ENCODE peak calls at places on chromosomes 6 and 20, in seven cellular contexts. W, I, B, S, J, C and D are unnamed samples. For H3K36me3, the result is how much of the 10 kb centered on the place peaks cover.

GRCh38 chr6:69487688-69488087 is 309.1 kb downstream of the LMBRD1 start:
- DNase-seq in S (no peak), W (no peak), C (no peak), J (no peak), I (no peak), B (peak), D (no peak)

GRCh38 chr6:83430606-83431544 is at the start of gene ME1:
- DNase-seq in B (peak), I (peak), W (peak), J (peak), S (peak), C (peak), D (peak)

GRCh38 chr6:170023620-170024521 is 267.0 kb downstream of the DLL1 start:
- DNase-seq in S (no peak), B (no peak), C (no peak), W (no peak), I (no peak), J (peak), D (no peak)

GRCh38 chr20:43456809-43457639 is 672 bp upstream of the SRSF6 start:
- DNase-seq in W (peak), C (peak), S (peak), I (peak), B (peak), J (peak), D (peak)

GRCh38 chr6:163335671-163336545 is 78.6 kb upstream of the QKI start:
- DNase-seq in C (no peak), B (no peak), W (no peak), S (peak), J (peak), I (no peak), D (no peak)

GRCh38 chr20:19540401-19540800 is 217.7 kb upstream of the RIN2 start:
- DNase-seq in B (no peak), C (no peak), I (no peak), S (peak), W (no peak), J (no peak), D (no peak)

GRCh38 chr6:130093546-130093945 is 75.2 kb downstream of the L3MBTL3 start:
- DNase-seq in C (no peak), B (no peak), S (no peak), I (no peak), W (no peak), J (no peak), D (no peak)

GRCh38 chr6:134245041-134245440 is 72.9 kb downstream of the SGK1 start:
- DNase-seq in J (no peak), W (peak), B (no peak), C (no peak), I (no peak), S (peak), D (no peak)

GRCh38 chr6:6221829-6222535 is 98.5 kb downstream of the F13A1 start:
- DNase-seq in J (no peak), W (peak), B (no peak), I (peak), C (no peak), S (no peak), D (peak)

GRCh38 chr6:25962368-25963127 is at the start of gene TRIM38:
- DNase-seq in W (peak), I (peak), C (peak), S (peak), B (peak), J (peak), D (no peak)

GRCh38 chr20:64080013-64080812 is at the start of gene OPRL1:
- DNase-seq in B (no peak), W (no peak), C (no peak), S (peak), J (no peak), I (no peak), D (no peak)

GRCh38 chr6:404685-405423 is 13.3 kb downstream of the IRF4 start:
- DNase-seq in C (no peak), W (no peak), S (no peak), J (no peak), I (no peak), B (no peak), D (no peak)

GRCh38 chr6:84052204-84052882 is 18.8 kb downstream of the MRAP2 start:
- DNase-seq in S (peak), W (peak), J (peak), B (no peak), I (peak), C (no peak), D (peak)

GRCh38 chr20:57398231-57398821 is 7.1 kb downstream of the RBM38 start:
- DNase-seq in C (peak), S (no peak), B (peak), I (no peak), W (no peak), J (peak), D (no peak)

GRCh38 chr20:53576195-53576580 is 17.5 kb downstream of the ZNF217 start:
- DNase-seq in C (no peak), J (no peak), W (no peak), B (no peak), S (no peak), I (no peak), D (no peak)

GRCh38 chr20:53575481-53576194 is 18.0 kb downstream of the ZNF217 start:
- DNase-seq in I (no peak), B (no peak), J (no peak), C (no peak), S (no peak), W (no peak), D (no peak)

GRCh38 chr20:53578492-53579222 is 15.0 kb downstream of the ZNF217 start:
- DNase-seq in S (peak), B (peak), J (no peak), C (peak), W (peak), I (peak), D (peak)

GRCh38 chr20:53574819-53575218 is 18.8 kb downstream of the ZNF217 start:
- DNase-seq in C (no peak), W (no peak), B (no peak), J (no peak), S (peak), I (no peak), D (no peak)

DNA sequence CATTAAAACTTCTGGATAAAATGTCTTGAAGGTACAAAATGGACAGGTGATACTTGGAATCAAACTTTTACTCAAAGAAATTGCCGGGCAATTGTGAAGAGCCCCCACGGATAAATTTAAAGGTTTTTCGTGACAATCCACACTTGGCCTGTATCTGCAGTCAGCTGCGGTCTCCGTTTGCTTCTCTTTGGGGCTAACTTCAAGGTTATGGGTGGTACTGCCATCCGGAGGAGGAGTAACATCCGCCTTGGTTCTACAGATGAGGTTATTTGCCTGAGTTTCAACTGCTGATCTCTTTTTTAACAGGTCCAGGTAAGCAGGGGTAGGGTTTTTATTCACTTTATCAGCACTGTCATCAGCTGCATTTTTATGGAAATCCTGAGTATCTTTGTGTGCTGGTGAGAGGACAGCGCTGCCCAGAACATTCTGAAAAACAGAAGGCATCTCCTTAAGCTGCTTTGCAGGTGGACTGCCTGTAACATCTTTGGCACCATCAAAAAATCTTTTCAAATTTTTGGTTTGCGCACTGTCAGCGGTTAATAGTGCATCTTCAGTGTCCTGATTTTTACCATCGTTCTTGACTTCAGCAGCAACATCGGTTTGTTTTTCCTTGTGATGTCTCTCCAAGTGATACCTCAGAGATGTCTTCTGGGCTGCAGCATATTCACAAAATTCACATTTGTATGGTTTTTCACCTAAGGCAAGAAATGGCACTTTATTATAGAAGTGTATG is 16.9 kb downstream of the ZNF217 start:
- DNase-seq in S (no peak), C (no peak), J (no peak), I (no peak), W (no peak), B (no peak), D (no peak)
- H3K36me3 ChIP-seq in S (half or more), C (under half), J (half or more), I (half or more), W (under half), B (half or more), D (half or more)

DNA sequence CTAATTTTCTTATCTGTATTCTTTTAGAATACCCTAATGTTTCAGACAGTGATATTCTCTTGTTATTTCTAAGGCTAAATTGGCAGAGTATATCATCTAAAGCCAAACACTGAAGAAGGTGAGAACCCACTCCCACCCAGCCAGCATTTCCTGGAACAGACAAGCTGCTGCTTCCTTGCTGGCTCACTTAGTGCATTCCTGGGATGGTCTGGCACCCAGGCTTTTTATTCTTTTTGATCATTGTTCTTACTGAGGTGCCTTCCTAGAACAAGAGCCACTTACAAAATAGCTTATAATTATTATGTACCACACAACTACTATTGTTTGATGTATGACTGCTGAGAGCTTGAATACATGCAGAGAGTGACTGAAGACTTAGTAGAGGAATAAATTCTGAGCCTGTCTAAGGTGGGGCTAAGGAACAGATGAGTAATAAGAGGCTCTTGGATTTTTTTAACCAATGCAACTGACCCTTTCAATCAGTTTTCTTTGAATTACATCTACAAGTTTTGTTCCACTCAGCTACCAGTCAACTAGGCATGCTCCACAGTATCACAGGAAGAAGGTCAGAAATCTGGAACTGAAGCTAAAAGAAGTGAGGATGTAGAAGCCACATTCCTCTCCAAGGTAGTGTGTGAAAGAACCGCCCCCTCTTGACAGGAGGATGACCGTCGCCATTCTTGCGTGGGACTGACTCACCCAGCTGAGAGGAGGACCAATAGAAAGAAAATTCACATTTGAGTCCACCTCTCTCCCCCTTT is 30.1 kb downstream of the PRPH2 start:
- DNase-seq in C (no peak), I (no peak), J (no peak), B (no peak), S (peak), W (no peak), D (no peak)
- H3K36me3 ChIP-seq in C (under half), I (under half), J (half or more), B (under half), S (under half), W (under half), D (under half)

GRCh38 chr20:58991720-58992119 is 10.7 kb downstream of the NELFCD start:
- DNase-seq in B (no peak), C (no peak), S (no peak), W (no peak), J (no peak), I (peak), D (no peak)
- H3K36me3 ChIP-seq in B (under half), C (half or more), S (half or more), W (under half), J (half or more), I (half or more), D (half or more)

DNA sequence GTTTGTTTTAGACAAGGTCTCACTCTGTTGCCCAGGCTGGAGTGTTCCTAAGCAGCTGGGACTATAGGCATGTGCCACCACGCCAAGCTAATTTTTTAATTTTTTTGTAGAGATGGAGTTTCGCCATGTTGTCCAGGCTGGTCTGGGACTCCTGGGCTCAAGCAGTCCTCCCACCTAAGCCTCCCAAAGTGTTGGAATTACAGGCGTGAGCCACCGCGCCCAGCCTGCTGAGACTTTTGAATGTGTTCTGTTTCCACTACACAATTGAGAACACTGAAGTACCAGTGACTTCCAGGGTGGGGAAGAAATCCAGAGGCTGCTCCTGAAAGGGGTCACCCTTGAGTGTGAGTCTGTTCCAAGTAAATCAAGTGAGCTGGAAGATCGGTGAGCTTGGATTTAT is 81.3 kb upstream of the ARMC2 start:
- DNase-seq in I (no peak), W (no peak), C (no peak), S (no peak), B (no peak), J (no peak), D (no peak)
- H3K36me3 ChIP-seq in I (under half), W (under half), C (under half), S (under half), B (under half), J (under half), D (under half)

GRCh38 chr6:158781692-158782373 is 37.3 kb downstream of the EZR start:
- DNase-seq in I (no peak), B (no peak), W (no peak), C (no peak), J (no peak), S (no peak), D (no peak)
- H3K36me3 ChIP-seq in I (half or more), B (under half), W (under half), C (half or more), J (half or more), S (under half), D (half or more)

GRCh38 chr6:37473364-37474095 is 26.2 kb downstream of the CCDC167 start:
- DNase-seq in B (no peak), J (peak), C (no peak), I (no peak), S (no peak), W (no peak), D (peak)
- H3K36me3 ChIP-seq in B (under half), J (half or more), C (under half), I (half or more), S (under half), W (under half), D (under half)

GRCh38 chr20:37242503-37242902 is 19.1 kb downstream of the GHRH start:
- DNase-seq in S (no peak), C (no peak), J (no peak), I (no peak), B (no peak), W (no peak), D (no peak)
- H3K36me3 ChIP-seq in S (under half), C (under half), J (under half), I (half or more), B (under half), W (under half), D (half or more)